ENCODE peak calls at places on chromosomes 3 and 15, in six cellular contexts. I, K, J, A, O and N are unnamed samples.

GRCh38 chr15:95770191-95770590 is 560.3 kb upstream of the NR2F2 start:
- DNase-seq in K (no peak), J (no peak), I (no peak), O (peak; percentile 49), A (no peak), N (no peak)

GRCh38 chr3:121836069-121836468 is 1.1 kb downstream of the EAF2 start:
- DNase-seq in O (no peak), K (no peak), A (no peak), I (no peak), J (no peak), N (no peak)

GRCh38 chr3:52351762-52352055 is 35.6 kb downstream of the DNAH1 start:
- DNase-seq in J (no peak), O (no peak), I (no peak), K (no peak), A (no peak), N (no peak)

GRCh38 chr15:95059346-95059905 is 828.1 kb downstream of the MCTP2 start:
- DNase-seq in J (no peak), A (no peak), O (no peak), K (no peak), I (no peak), N (no peak)

GRCh38 chr15:70276401-70276800 is 178.7 kb upstream of the TLE3 start:
- DNase-seq in I (no peak), A (no peak), K (no peak), O (no peak), J (no peak), N (no peak)

GRCh38 chr3:161413127-161413854 is 42.0 kb upstream of the SPTSSB start:
- DNase-seq in A (no peak), J (no peak), O (no peak), K (no peak), I (no peak), N (no peak)

GRCh38 chr3:194294199-194294887 is 56.8 kb downstream of the CPN2 start:
- DNase-seq in O (no peak), A (no peak), I (no peak), K (no peak), J (no peak), N (no peak)

GRCh38 chr15:47505712-47506542 is 211.4 kb upstream of the SEMA6D start:
- DNase-seq in I (no peak), J (no peak), O (no peak), A (no peak), K (no peak), N (no peak)

GRCh38 chr3:178389258-178389657 is 147.0 kb upstream of the KCNMB2 start:
- DNase-seq in J (no peak), I (no peak), K (no peak), A (no peak), O (no peak), N (no peak)

GRCh38 chr15:39682366-39682765 is 100.3 kb downstream of the FSIP1 start:
- DNase-seq in O (no peak), J (no peak), I (no peak), K (no peak), A (no peak), N (no peak)

GRCh38 chr15:38879909-38880471 is 315.4 kb upstream of the RASGRP1 start:
- DNase-seq in O (no peak), A (no peak), K (no peak), J (no peak), I (no peak), N (peak; percentile 52)

GRCh38 chr3:138834359-138835176 is at the start of gene PIK3CB:
- DNase-seq in A (peak; percentile 80), O (peak; percentile 88), J (peak; percentile 90), I (peak; percentile 89), K (peak; percentile 80), N (peak; percentile 61)

GRCh38 chr3:65210026-65210814 is 522.4 kb upstream of the ADAMTS9 start:
- DNase-seq in J (no peak), O (no peak), A (no peak), I (no peak), K (no peak), N (no peak)

GRCh38 chr3:27533718-27534578 is 49.8 kb upstream of the SLC4A7 start:
- DNase-seq in O (peak; percentile 96), J (no peak), A (no peak), K (peak; percentile 11), I (no peak), N (peak; percentile 16)

GRCh38 chr3:64049832-64050231 is 26.5 kb upstream of the PSMD6 start:
- DNase-seq in O (no peak), J (no peak), K (no peak), A (no peak), I (no peak), N (no peak)

GRCh38 chr15:34793901-34794300 is 1.4 kb downstream of the ACTC1 start:
- DNase-seq in O (no peak), I (no peak), K (no peak), J (no peak), A (no peak), N (no peak)

GRCh38 chr15:92914768-92915221 is 14.7 kb downstream of the CHD2 start:
- DNase-seq in I (no peak), K (no peak), A (no peak), O (no peak), J (peak; percentile 74), N (no peak)

GRCh38 chr3:123740391-123740822 is 143.7 kb downstream of the MYLK start:
- DNase-seq in O (no peak), J (no peak), K (no peak), I (no peak), A (no peak), N (no peak)

GRCh38 chr3:115469649-115470048 is 153.7 kb upstream of the GAP43 start:
- DNase-seq in K (no peak), A (no peak), O (no peak), I (no peak), J (no peak), N (no peak)

GRCh38 chr3:61218508-61218907 is 32.7 kb downstream of the FHIT start:
- DNase-seq in O (no peak), A (no peak), I (no peak), J (no peak), K (no peak), N (no peak)

GRCh38 chr15:85282504-85283115 is 97.8 kb upstream of the AKAP13 start:
- DNase-seq in O (peak; percentile 79), A (no peak), J (no peak), K (no peak), I (no peak), N (no peak)

GRCh38 chr3:31747785-31748184 is 215.1 kb downstream of the STT3B start:
- DNase-seq in A (no peak), K (no peak), J (no peak), O (no peak), I (no peak), N (no peak)

GRCh38 chr3:150308481-150308918 is 99.6 kb upstream of the TSC22D2 start:
- DNase-seq in A (no peak), K (no peak), J (no peak), O (no peak), I (no peak), N (no peak)

GRCh38 chr15:87863152-87863551 is 393.4 kb downstream of the NTRK3 start:
- DNase-seq in I (no peak), K (no peak), O (no peak), A (peak; percentile 38), J (no peak), N (no peak)

GRCh38 chr3:142154186-142154585 is 4.8 kb upstream of the TFDP2 start:
- DNase-seq in J (no peak), O (no peak), I (no peak), A (no peak), K (no peak), N (no peak)

GRCh38 chr3:19645093-19645492 is 288.9 kb downstream of the EFHB start:
- DNase-seq in I (no peak), J (no peak), K (no peak), A (no peak), O (no peak), N (no peak)

GRCh38 chr3:55180936-55181535 is 253.2 kb upstream of the LRTM1 start:
- DNase-seq in A (peak; percentile 40), K (no peak), O (no peak), I (no peak), J (no peak), N (no peak)

GRCh38 chr15:59349715-59350420 is 22.8 kb downstream of the MYO1E start:
- DNase-seq in A (no peak), K (no peak), J (no peak), O (peak; percentile 81), I (no peak), N (no peak)

GRCh38 chr15:84750583-84751092 is 2.2 kb downstream of the ZNF592 start:
- DNase-seq in O (no peak), I (no peak), K (no peak), J (no peak), A (no peak), N (no peak)

GRCh38 chr3:98521897-98522537 is 685 bp downstream of the CLDND1 start:
- DNase-seq in I (peak; percentile 46), J (peak; percentile 35), O (peak; percentile 46), A (peak; percentile 22), K (peak; percentile 40), N (peak; percentile 36)

GRCh38 chr3:159637895-159638542 is 350.6 kb upstream of the IL12A start:
- DNase-seq in A (no peak), O (no peak), J (no peak), I (no peak), K (no peak), N (no peak)

GRCh38 chr3:153087595-153088566 is 74.1 kb upstream of the RAP2B start:
- DNase-seq in O (no peak), I (no peak), K (no peak), A (no peak), J (no peak), N (no peak)

GRCh38 chr15:72585659-72586058 is 68.8 kb upstream of the GOLGA6B start:
- DNase-seq in K (no peak), O (no peak), I (no peak), A (no peak), J (no peak), N (no peak)